ENCODE peak calls at places on chromosomes 5 and 9, in seven cellular contexts. J is choroid plexus epithelial cell, E is nephron progenitor cell, R is mammary epithelial cell, D is breast epithelium, O is H1, S is cardiac muscle cell. B is an unnamed sample.

GRCh38 chr9:113636165-113636564 is 172.6 kb downstream of the RGS3 start:
- DNase-seq in J (peak; percentile 89), E (peak; percentile 66), R (no peak), D (no peak), O (no peak), S (no peak), B (no peak)

GRCh38 chr5:77280036-77280435 is 69.6 kb downstream of the PDE8B start:
- DNase-seq in J (no peak), E (no peak), R (no peak), D (no peak), O (no peak), S (no peak), B (no peak)

GRCh38 chr5:73381587-73382411 is 66.8 kb downstream of the FOXD1 start:
- DNase-seq in J (no peak), E (no peak), R (no peak), D (no peak), O (no peak), S (no peak), B (no peak)

GRCh38 chr9:129026442-129027223 is 1.5 kb downstream of the SH3GLB2 start:
- DNase-seq in J (peak; percentile 41), E (peak; percentile 63), R (peak; percentile 29), D (peak; percentile 72), O (no peak), S (no peak), B (peak; percentile 64)

GRCh38 chr5:54470677-54471076 is 15.2 kb downstream of the HSPB3 start:
- DNase-seq in J (peak; percentile 77), E (no peak), R (no peak), D (no peak), O (no peak), S (peak; percentile 86), B (no peak)

GRCh38 chr9:86948153-86948929 is 1.0 kb upstream of the GAS1 start:
- DNase-seq in J (peak; percentile 92), E (peak; percentile 85), R (peak; percentile 77), D (peak; percentile 68), O (no peak), S (peak; percentile 92), B (peak; percentile 71)

GRCh38 chr9:131815971-131816873 is 76.3 kb upstream of the RAPGEF1 start:
- DNase-seq in J (peak; percentile 8), E (no peak), R (peak; percentile 47), D (no peak), O (no peak), S (no peak), B (no peak)

GRCh38 chr5:10304932-10305331 is 2.8 kb downstream of the CMBL start:
- DNase-seq in J (no peak), E (no peak), R (no peak), D (no peak), O (no peak), S (no peak), B (no peak)

GRCh38 chr5:128111818-128112448 is 28.4 kb downstream of the SLC12A2 start:
- DNase-seq in J (peak; percentile 37), E (no peak), R (peak; percentile 40), D (no peak), O (no peak), S (peak; percentile 24), B (peak; percentile 36)

GRCh38 chr5:31361906-31362900 is 168.7 kb downstream of the CDH6 start:
- DNase-seq in J (peak; percentile 52), E (no peak), R (no peak), D (no peak), O (peak; percentile 23), S (peak; percentile 38), B (no peak)

GRCh38 chr9:93088656-93089015 is 7.4 kb upstream of the CARD19 start:
- DNase-seq in J (no peak), E (no peak), R (no peak), D (no peak), O (no peak), S (no peak), B (no peak)

GRCh38 chr9:18788256-18788655 is 244.8 kb downstream of the SAXO1 start:
- DNase-seq in J (no peak), E (no peak), R (no peak), D (no peak), O (no peak), S (peak; percentile 15), B (no peak)

GRCh38 chr5:155017610-155018009 is 4.1 kb downstream of the KIF4B start:
- DNase-seq in J (no peak), E (no peak), R (no peak), D (no peak), O (no peak), S (no peak), B (no peak)

GRCh38 chr5:132226516-132227234 is 978 bp downstream of the P4HA2 start:
- DNase-seq in J (no peak), E (no peak), R (no peak), D (no peak), O (no peak), S (peak; percentile 44), B (no peak)

GRCh38 chr5:102628449-102629175 is 126.5 kb upstream of the PAM start:
- DNase-seq in J (peak; percentile 22), E (no peak), R (peak; percentile 72), D (no peak), O (no peak), S (no peak), B (peak; percentile 64)

GRCh38 chr5:130135506-130135905 is 231.2 kb downstream of the CHSY3 start:
- DNase-seq in J (peak; percentile 87), E (no peak), R (peak; percentile 85), D (no peak), O (no peak), S (peak; percentile 85), B (peak; percentile 52)

GRCh38 chr5:158172005-158172404 is 313.1 kb upstream of the CLINT1 start:
- DNase-seq in J (no peak), E (no peak), R (no peak), D (no peak), O (no peak), S (no peak), B (no peak)

GRCh38 chr5:78666041-78666444 is 17.5 kb upstream of the LHFPL2 start:
- DNase-seq in J (peak; percentile 59), E (no peak), R (no peak), D (no peak), O (no peak), S (no peak), B (no peak)

GRCh38 chr9:36793277-36793676 is 220.6 kb downstream of the MELK start:
- DNase-seq in J (no peak), E (peak; percentile 23), R (no peak), D (no peak), O (no peak), S (no peak), B (no peak)

GRCh38 chr9:3447813-3448212 is 78.0 kb downstream of the RFX3 start:
- DNase-seq in J (no peak), E (no peak), R (no peak), D (no peak), O (no peak), S (no peak), B (no peak)

GRCh38 chr9:137278061-137278912 is 761 bp downstream of the TOR4A start:
- DNase-seq in J (peak; percentile 14), E (no peak), R (no peak), D (no peak), O (no peak), S (peak; percentile 30), B (no peak)

GRCh38 chr9:129575818-129576217 is 45.1 kb downstream of the C9orf50 start:
- DNase-seq in J (peak; percentile 53), E (no peak), R (no peak), D (no peak), O (no peak), S (peak; percentile 61), B (no peak)

GRCh38 chr5:62477801-62478200 is 65.2 kb downstream of the IPO11 start:
- DNase-seq in J (peak; percentile 46), E (no peak), R (peak; percentile 17), D (no peak), O (no peak), S (peak; percentile 48), B (no peak)

GRCh38 chr5:89280103-89281037 is 397.4 kb upstream of the MEF2C start:
- DNase-seq in J (no peak), E (no peak), R (no peak), D (no peak), O (no peak), S (peak; percentile 21), B (no peak)

GRCh38 chr9:114082017-114082735 is 4.1 kb upstream of the AMBP start:
- DNase-seq in J (peak; percentile 92), E (peak; percentile 95), R (peak; percentile 72), D (peak; percentile 87), O (no peak), S (peak; percentile 92), B (peak; percentile 95)

GRCh38 chr9:130626249-130626982 is 38.0 kb upstream of the PRDM12 start:
- DNase-seq in J (no peak), E (peak; percentile 47), R (no peak), D (no peak), O (no peak), S (no peak), B (no peak)

DNA sequence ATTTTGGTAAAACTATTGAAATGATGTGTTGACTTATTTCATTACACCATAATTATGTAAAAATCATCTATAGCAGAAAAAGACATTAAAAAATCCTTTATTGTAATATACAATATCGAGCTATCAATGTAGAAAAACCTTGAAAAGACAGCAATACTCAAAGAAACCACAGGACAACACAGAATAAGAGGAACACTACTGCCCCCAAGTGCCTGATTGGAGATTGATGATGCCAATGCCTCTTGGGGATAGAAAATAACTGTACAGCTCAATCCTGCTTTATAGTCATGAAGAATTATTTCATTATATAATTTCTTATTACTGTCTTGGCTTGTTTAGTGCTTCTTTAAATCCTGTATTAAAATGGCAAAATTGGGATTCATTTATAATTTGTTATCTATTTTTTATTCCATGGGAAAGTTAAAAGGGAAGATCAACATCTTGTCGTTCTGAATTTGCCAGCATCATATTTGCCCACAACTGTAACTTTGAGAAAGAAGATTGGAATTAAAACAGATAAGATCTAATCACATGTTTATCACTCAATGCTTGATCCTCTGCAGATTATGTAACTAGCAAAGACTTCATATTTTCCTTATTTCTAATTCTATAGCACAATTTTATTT is 337.5 kb downstream of the CDH9 start:
- DNase-seq in J (peak; percentile 33), E (peak; percentile 46), R (peak; percentile 2), D (no peak), O (no peak), S (no peak), B (peak; percentile 59)
- TF ChIP-seq CTCF in J (peak; percentile 50), E (peak; percentile 65), R (peak; percentile 36), D (no peak), O (peak; percentile 68), S (no peak), B (peak; percentile 62)

DNA sequence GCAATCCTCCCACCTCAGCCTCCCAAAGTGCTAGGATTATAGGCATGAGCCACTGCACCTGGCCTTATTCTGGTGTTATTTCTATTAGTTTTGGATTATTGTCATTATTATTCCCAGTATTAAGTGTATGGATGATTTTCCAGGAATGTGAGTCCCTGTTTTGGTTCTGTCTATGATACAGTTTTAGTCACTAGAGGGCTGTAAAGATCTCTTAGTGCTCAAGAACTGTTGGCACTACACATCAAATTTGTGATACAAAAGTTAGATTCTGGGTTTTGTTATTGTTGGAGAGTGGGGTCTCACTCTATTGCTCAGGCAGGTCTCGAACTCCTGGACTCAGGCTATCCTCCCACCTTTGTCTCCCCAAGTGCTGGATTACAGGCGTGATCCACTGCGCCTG is 12.1 kb downstream of the CCL28 start:
- DNase-seq in J (peak; percentile 63), E (no peak), R (peak; percentile 12), D (no peak), O (no peak), S (peak; percentile 46), B (no peak)
- TF ChIP-seq CTCF in J (peak; percentile 56), E (no peak), R (peak; percentile 23), D (no peak), O (no peak), S (peak; percentile 43), B (peak; percentile 30)

GRCh38 chr5:168104811-168105481 is 186.5 kb upstream of the WWC1 start:
- DNase-seq in J (peak; percentile 15), E (no peak), R (no peak), D (no peak), O (no peak), S (no peak), B (no peak)
- TF ChIP-seq CTCF in J (peak; percentile 4), E (peak; percentile 17), R (no peak), D (no peak), O (no peak), S (no peak), B (no peak)

GRCh38 chr9:135474915-135475314 is 4.7 kb upstream of the PPP1R26 start:
- DNase-seq in J (no peak), E (peak; percentile 69), R (no peak), D (no peak), O (no peak), S (peak; percentile 21), B (peak; percentile 38)
- TF ChIP-seq CTCF in J (peak; percentile 64), E (peak; percentile 57), R (peak; percentile 4), D (no peak), O (peak; percentile 60), S (peak; percentile 44), B (no peak)

B was measured in RWPE1.